ENCODE peak calls at places on chromosomes 11 and 22, in five cellular contexts. L is BJ, F is GM23338, E is Panc1, K is brain microvascular endothelial cell. W is an unnamed sample.

GRCh38 chr11:33869511-33870422 is 22.1 kb downstream of the LMO2 start:
- DNase-seq in E (no peak), L (no peak), F (peak), K (no peak), W (no peak)

GRCh38 chr11:120688166-120688565 is 176.6 kb downstream of the GRIK4 start:
- DNase-seq in L (no peak), K (no peak), F (no peak), E (no peak), W (no peak)

GRCh38 chr11:29173660-29174062 is 843.2 kb downstream of the KCNA4 start:
- DNase-seq in K (peak), E (peak), F (no peak), L (peak), W (no peak)

GRCh38 chr11:74138572-74138971 is 32.2 kb downstream of the C2CD3 start:
- DNase-seq in L (peak), K (peak), F (peak), E (peak), W (peak)

GRCh38 chr22:19773470-19774040 is 13.0 kb downstream of the TBX1 start:
- DNase-seq in K (no peak), L (no peak), F (no peak), E (no peak), W (no peak)

GRCh38 chr22:25212337-25212736 is 7.1 kb upstream of the CRYBB2 start:
- DNase-seq in K (no peak), F (peak), E (no peak), L (no peak), W (no peak)

GRCh38 chr22:49754674-49755590 is 72.7 kb downstream of the BRD1 start:
- DNase-seq in F (no peak), K (no peak), L (no peak), E (no peak), W (peak)

GRCh38 chr11:69173925-69174591 is 18.3 kb downstream of the SMIM38 start:
- DNase-seq in E (no peak), L (peak), K (peak), F (no peak), W (no peak)

GRCh38 chr22:32411388-32411787 is 659 bp downstream of the RTCB start:
- DNase-seq in L (peak), K (peak), E (no peak), F (peak), W (no peak)

GRCh38 chr22:31238057-31238456 is 26.0 kb downstream of the LIMK2 start:
- DNase-seq in L (no peak), K (no peak), E (no peak), F (no peak), W (no peak)

GRCh38 chr22:26986051-26986881 is 328.9 kb downstream of the MIAT start:
- DNase-seq in L (no peak), E (no peak), K (no peak), F (no peak), W (no peak)

GRCh38 chr11:58059011-58059358 is 28.2 kb downstream of the OR6Q1 start:
- DNase-seq in F (peak), E (no peak), K (peak), L (peak), W (no peak)

GRCh38 chr22:24153353-24153752 is 27.9 kb upstream of the SUSD2 start:
- DNase-seq in K (peak), L (no peak), F (no peak), E (no peak), W (no peak)

GRCh38 chr11:122267602-122268001 is 151.6 kb upstream of the BLID start:
- DNase-seq in F (peak), L (no peak), K (peak), E (no peak), W (no peak)

GRCh38 chr11:16511109-16511806 is 154.9 kb upstream of the SOX6 start:
- DNase-seq in L (peak), E (no peak), K (peak), F (no peak), W (no peak)

GRCh38 chr11:122246885-122247284 is 130.9 kb upstream of the BLID start:
- DNase-seq in L (no peak), E (no peak), K (no peak), F (no peak), W (no peak)

GRCh38 chr11:125093502-125093901 is 17.9 kb downstream of the TMEM218 start:
- DNase-seq in F (no peak), L (no peak), E (no peak), K (no peak), W (no peak)

GRCh38 chr11:34492806-34493414 is 20.7 kb downstream of the ELF5 start:
- DNase-seq in F (peak), E (peak), K (peak), L (no peak), W (peak)

GRCh38 chr11:9341638-9342137 is 27.3 kb upstream of the TMEM41B start:
- DNase-seq in F (no peak), K (no peak), L (no peak), E (no peak), W (no peak)

GRCh38 chr11:117396970-117397369 is 69.3 kb downstream of the CEP164 start:
- DNase-seq in E (no peak), F (no peak), K (no peak), L (no peak), W (no peak)

GRCh38 chr11:114134870-114135269 is 75.4 kb downstream of the ZBTB16 start:
- DNase-seq in E (no peak), L (peak), F (no peak), K (peak), W (no peak)

GRCh38 chr11:61418136-61418535 is 11.6 kb downstream of the CPSF7 start:
- DNase-seq in L (no peak), F (no peak), K (no peak), E (no peak), W (no peak)

GRCh38 chr11:112343368-112344039 is 82.8 kb upstream of the PLET1 start:
- DNase-seq in F (no peak), L (no peak), E (no peak), K (peak), W (peak)

GRCh38 chr11:65973439-65974110 is 12.0 kb downstream of the SART1 start:
- DNase-seq in L (no peak), K (peak), F (no peak), E (no peak), W (no peak)

GRCh38 chr11:118928108-118928869 is 2.6 kb upstream of the BCL9L start:
- DNase-seq in F (peak), L (no peak), E (peak), K (peak), W (peak)

GRCh38 chr11:8290122-8290810 is 26.6 kb upstream of the LMO1 start:
- DNase-seq in L (no peak), K (no peak), F (no peak), E (no peak), W (no peak)

GRCh38 chr11:14288189-14288935 is 70.6 kb downstream of the RRAS2 start:
- DNase-seq in F (no peak), E (no peak), K (peak), L (peak), W (peak)

GRCh38 chr11:7600205-7600775 is 73.0 kb downstream of the CYB5R2 start:
- DNase-seq in F (no peak), E (no peak), K (peak), L (no peak), W (no peak)

GRCh38 chr22:29615705-29616104 is 12.3 kb downstream of the NF2 start:
- DNase-seq in L (no peak), E (no peak), K (no peak), F (no peak), W (no peak)

GRCh38 chr11:118081241-118081958 is 4.5 kb downstream of the TMPRSS4 start:
- DNase-seq in K (no peak), E (no peak), F (no peak), L (no peak), W (no peak)

GRCh38 chr11:2193099-2193886 is 21.7 kb upstream of the TH start:
- DNase-seq in L (no peak), K (no peak), F (no peak), E (no peak), W (no peak)

GRCh38 chr11:287821-288327 is 1.1 kb upstream of the PGGHG start:
- DNase-seq in E (no peak), K (no peak), F (no peak), L (no peak), W (no peak)

GRCh38 chr11:43941257-43941879 is 1.1 kb upstream of the C11orf96 start:
- DNase-seq in E (no peak), K (no peak), F (no peak), L (no peak), W (no peak)

DNA sequence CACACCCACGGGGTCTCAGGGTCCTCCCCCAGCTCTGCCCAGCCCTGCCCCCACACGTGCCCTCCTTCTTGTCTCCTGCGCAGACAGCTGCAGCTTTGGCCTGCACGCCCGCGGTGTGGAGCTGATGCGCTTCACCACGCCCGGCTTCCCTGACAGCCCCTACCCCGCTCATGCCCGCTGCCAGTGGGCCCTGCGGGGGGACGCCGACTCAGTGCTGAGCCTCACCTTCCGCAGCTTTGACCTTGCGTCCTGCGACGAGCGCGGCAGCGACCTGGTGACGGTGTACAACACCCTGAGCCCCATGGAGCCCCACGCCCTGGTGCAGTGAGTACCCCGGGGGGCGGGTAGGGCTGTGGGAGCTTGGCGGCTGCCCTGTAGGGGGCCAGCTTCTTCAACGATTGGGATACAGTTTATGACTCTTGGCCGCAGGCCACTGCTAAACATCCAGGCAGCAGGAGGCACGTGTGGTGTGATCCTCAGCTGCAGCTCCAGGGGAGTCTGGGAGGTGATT is 30.8 kb downstream of the ST14 start:
- DNase-seq in E (no peak), K (no peak), L (no peak), F (no peak), W (no peak)
- H3K4me3 ChIP-seq in E (no peak), K (no peak), L (no peak), F (no peak), W (no peak)

GRCh38 chr11:107860688-107861087 is 2.1 kb upstream of the SLC35F2 start:
- DNase-seq in K (no peak), F (peak), E (no peak), L (no peak), W (no peak)

GRCh38 chr11:107858217-107859070 is at the start of gene SLC35F2:
- DNase-seq in F (peak), L (no peak), E (peak), K (peak), W (peak)

GRCh38 chr11:107856981-107857517 is 1.5 kb downstream of the SLC35F2 start:
- DNase-seq in F (no peak), L (no peak), E (peak), K (no peak), W (no peak)

GRCh38 chr11:107857550-107858216 is 904 bp downstream of the SLC35F2 start:
- DNase-seq in E (peak), L (no peak), F (no peak), K (peak), W (no peak)

DNA sequence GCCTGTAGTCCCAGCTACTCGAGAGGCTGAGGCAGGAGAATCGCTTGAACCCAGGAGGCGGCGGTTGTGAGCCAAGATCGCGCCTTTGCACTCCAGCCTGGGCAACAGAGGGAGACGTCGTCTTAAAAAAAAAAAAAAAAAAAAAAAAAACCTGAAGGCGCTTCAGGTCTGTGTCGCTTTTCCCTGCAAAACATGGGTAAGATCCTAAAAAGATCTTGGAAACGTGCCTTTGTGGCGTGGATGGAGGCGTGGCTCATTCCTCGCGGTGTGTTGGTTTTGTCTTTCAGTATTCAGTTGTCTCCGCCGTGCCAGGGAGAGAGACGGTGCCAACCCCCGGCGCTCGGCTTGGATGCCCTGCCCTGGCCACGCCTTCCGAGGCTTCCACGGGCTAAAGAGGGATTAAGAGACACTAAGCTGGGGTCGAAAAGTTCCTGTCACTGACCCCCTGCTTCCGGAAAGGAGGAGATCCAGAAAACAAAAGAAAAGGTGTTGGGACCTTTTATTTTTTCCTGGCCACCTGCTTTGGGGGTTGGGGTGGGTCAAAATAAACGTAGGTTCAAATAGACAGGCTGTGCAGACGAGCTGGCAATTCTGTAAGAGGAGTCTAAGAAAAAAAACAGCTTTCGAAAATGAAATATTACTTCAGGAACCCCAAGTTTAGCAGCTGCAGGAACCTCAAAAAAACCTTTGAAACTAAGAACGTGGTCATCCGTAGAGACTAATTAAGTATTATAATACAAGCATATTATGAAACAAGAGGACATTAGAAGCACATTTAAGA is 1.1 kb upstream of the SLC35F2 start:
- DNase-seq in F (peak), L (no peak), K (no peak), E (peak), W (peak)
- TF ChIP-seq CTCF in F (no peak), L (no peak), K (no peak), E (no peak), W (no peak)

DNA sequence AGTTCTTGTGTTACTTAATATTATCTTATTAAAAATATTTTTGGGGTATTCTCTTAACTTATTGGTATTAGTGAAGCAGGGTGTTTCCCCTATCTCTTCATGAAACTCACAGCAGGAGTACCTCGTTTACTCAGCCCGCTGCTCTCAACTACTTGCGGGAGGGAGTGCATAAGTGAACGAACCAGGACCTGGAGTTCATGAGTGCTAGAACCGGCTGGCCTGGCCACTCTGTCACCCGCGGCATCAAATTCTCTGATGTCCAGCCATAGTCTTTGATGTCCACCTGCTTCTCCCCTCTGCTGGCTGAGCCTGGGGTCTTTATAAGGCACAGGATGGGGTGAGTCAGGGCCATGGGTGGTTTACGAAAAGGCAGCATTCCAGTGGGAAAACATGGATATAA is 216.7 kb upstream of the ANO5 start:
- DNase-seq in K (no peak), F (peak), L (no peak), E (no peak), W (no peak)
- H3K4me3 ChIP-seq in K (no peak), F (no peak), L (no peak), E (no peak), W (no peak)

DNA sequence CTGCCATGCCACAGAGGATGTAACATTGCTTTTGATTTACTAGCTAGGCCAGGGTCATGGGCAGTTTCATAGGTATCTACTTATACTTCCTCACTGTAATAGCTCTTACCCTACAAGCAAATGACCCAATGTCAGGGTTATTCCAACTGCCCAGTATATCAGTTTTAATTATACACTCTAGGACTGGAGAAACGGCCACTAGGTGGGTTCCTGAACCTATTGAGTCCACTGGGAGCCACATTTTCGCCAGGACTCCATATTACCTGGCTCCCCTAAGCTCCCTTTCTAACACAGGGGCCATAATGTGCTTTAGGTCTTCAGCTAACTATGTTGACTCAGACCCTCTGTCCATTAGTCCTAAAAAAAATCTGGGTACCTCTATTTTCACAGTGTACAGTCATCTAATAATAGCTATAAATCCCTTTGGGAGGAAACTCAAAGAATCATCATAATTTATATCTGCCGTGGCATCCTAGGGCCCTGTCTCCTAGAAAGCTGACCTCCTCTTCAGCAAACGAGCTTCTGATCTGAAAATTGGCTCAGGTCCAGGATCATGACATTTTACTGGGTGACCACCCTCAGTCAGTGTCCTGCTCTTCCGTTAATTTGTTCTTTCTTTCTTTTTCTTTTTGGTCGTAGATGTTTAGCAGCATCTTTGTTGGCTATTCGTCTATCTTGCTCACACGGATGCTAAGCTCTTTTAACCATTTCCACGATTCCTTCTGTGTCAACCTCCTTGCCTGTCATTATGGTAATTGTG is 244.3 kb downstream of the FAM76B start:
- DNase-seq in L (no peak), K (no peak), F (peak), E (no peak), W (no peak)
- TF ChIP-seq CTCF in L (no peak), K (peak), F (peak), E (peak), W (peak)